ENCODE peak calls at places on chromosomes 4 and X, in five cellular contexts. R is fibroblast of pulmonary artery, T is bronchial epithelial cell, M is brain microvascular endothelial cell, K is fibroblast of lung. L is an unnamed sample.

GRCh38 chr4:101025755-101026154 is 321.6 kb downstream of the PPP3CA start:
- DNase-seq in T (no peak), R (no peak), M (no peak), K (no peak), L (no peak)

GRCh38 chr4:24105183-24106039 is 215.6 kb upstream of the PPARGC1A start:
- DNase-seq in T (peak), K (peak), M (peak), R (peak), L (peak)

GRCh38 chr4:147984065-147984777 is 252.3 kb downstream of the ARHGAP10 start:
- DNase-seq in T (peak), K (peak), M (peak), R (peak), L (no peak)

GRCh38 chr4:105835177-105835576 is 60.1 kb upstream of the NPNT start:
- DNase-seq in T (no peak), R (no peak), K (no peak), M (no peak), L (no peak)

GRCh38 chr4:99807666-99808065 is 9.0 kb upstream of the DAPP1 start:
- DNase-seq in M (no peak), K (no peak), T (no peak), R (no peak), L (no peak)

GRCh38 chrX:111181883-111182400 is 86.0 kb downstream of the PAK3 start:
- DNase-seq in K (no peak), R (no peak), M (no peak), T (no peak), L (no peak)

GRCh38 chr4:41670982-41671381 is 77.5 kb downstream of the PHOX2B start:
- DNase-seq in M (no peak), T (no peak), R (no peak), K (no peak), L (no peak)

GRCh38 chrX:84339507-84340364 is 151.7 kb upstream of the RPS6KA6 start:
- DNase-seq in T (peak), R (peak), K (peak), M (no peak), L (no peak)

GRCh38 chr4:108881190-108881589 is 118.3 kb upstream of the ETNPPL start:
- DNase-seq in R (peak), K (peak), T (peak), M (peak), L (peak)

GRCh38 chr4:110621328-110621812 is 1.5 kb downstream of the PITX2 start:
- DNase-seq in R (no peak), M (no peak), T (no peak), K (no peak), L (no peak)

GRCh38 chrX:153411988-153412574 is 809 bp downstream of the ZFP92 start:
- DNase-seq in K (no peak), M (no peak), T (peak), R (no peak), L (no peak)

GRCh38 chrX:397575-397974 is 10.9 kb upstream of the PPP2R3B start:
- DNase-seq in K (peak), R (peak), M (peak), T (no peak), L (peak)

GRCh38 chr4:10089346-10089745 is 27.3 kb downstream of the WDR1 start:
- DNase-seq in R (no peak), T (no peak), K (no peak), M (no peak), L (no peak)

GRCh38 chr4:96983830-96984229 is 1143.9 kb downstream of the PDHA2 start:
- DNase-seq in K (no peak), R (peak), T (no peak), M (peak), L (peak)

GRCh38 chr4:40185830-40186664 is 10.8 kb upstream of the RHOH start:
- DNase-seq in K (no peak), M (no peak), T (peak), R (no peak), L (no peak)

GRCh38 chrX:24259544-24260240 is 54.2 kb downstream of the SUPT20HL2 start:
- DNase-seq in T (peak), M (peak), R (peak), K (peak), L (peak)

GRCh38 chrX:14344172-14344940 is 185.0 kb upstream of the GLRA2 start:
- DNase-seq in M (no peak), R (no peak), T (peak), K (no peak), L (no peak)

GRCh38 chrX:55640854-55641253 is 17.7 kb downstream of the FOXR2 start:
- DNase-seq in R (no peak), T (no peak), M (no peak), K (no peak), L (no peak)

GRCh38 chr4:183118585-183118984 is 19.5 kb downstream of the WWC2 start:
- DNase-seq in M (peak), R (peak), T (peak), K (peak), L (peak)

GRCh38 chrX:96436105-96436504 is 248.5 kb upstream of the DIAPH2 start:
- DNase-seq in T (peak), M (peak), K (peak), R (peak), L (no peak)

GRCh38 chr4:48025005-48025404 is 8.4 kb downstream of the NIPAL1 start:
- DNase-seq in K (peak), M (peak), R (peak), T (peak), L (no peak)

GRCh38 chrX:30961805-30962204 is 72.8 kb upstream of the TAB3 start:
- DNase-seq in T (no peak), M (no peak), K (no peak), R (no peak), L (no peak)

GRCh38 chrX:34546366-34546765 is 110.7 kb downstream of the TMEM47 start:
- DNase-seq in R (peak), T (peak), K (no peak), M (no peak), L (no peak)

GRCh38 chr4:174423257-174423944 is 98.9 kb downstream of the HPGD start:
- DNase-seq in M (peak), T (peak), R (peak), K (peak), L (peak)

GRCh38 chr4:96383349-96383748 is 543.5 kb downstream of the PDHA2 start:
- DNase-seq in T (no peak), K (no peak), M (no peak), R (no peak), L (no peak)

GRCh38 chr4:169268951-169269781 is 1.6 kb downstream of the SH3RF1 start:
- DNase-seq in K (peak), R (peak), M (peak), T (peak), L (no peak)

GRCh38 chr4:185534850-185535761 is at the start of gene PDLIM3:
- DNase-seq in R (peak), T (no peak), K (no peak), M (peak), L (no peak)

GRCh38 chrX:149002320-149002719 is 501.9 kb downstream of the AFF2 start:
- DNase-seq in R (no peak), K (no peak), T (no peak), M (no peak), L (no peak)

GRCh38 chr4:145177906-145178538 is 2.4 kb downstream of the OTUD4 start:
- DNase-seq in R (peak), M (no peak), T (peak), K (peak), L (no peak)

GRCh38 chrX:70264784-70265183 is 3.4 kb upstream of the ARR3 start:
- DNase-seq in R (peak), T (no peak), M (no peak), K (peak), L (no peak)

GRCh38 chr4:113094802-113095201 is 45.3 kb downstream of the ANK2 start:
- DNase-seq in K (peak), M (no peak), T (peak), R (peak), L (peak)

GRCh38 chr4:5338511-5338910 is 287.2 kb downstream of the STK32B start:
- DNase-seq in M (no peak), R (no peak), K (no peak), T (no peak), L (no peak)

GRCh38 chrX:12950851-12951589 is 23.9 kb upstream of the TMSB4X start:
- DNase-seq in R (no peak), M (no peak), T (no peak), K (no peak), L (no peak)

GRCh38 chrX:131752493-131753198 is 208.8 kb downstream of the OR13H1 start:
- DNase-seq in R (no peak), T (no peak), K (no peak), M (peak), L (peak)

GRCh38 chr4:171203425-171203824 is 609.8 kb upstream of the GALNTL6 start:
- DNase-seq in K (no peak), T (peak), M (peak), R (no peak), L (peak)

GRCh38 chr4:7815562-7815961 is 124.1 kb downstream of the AFAP1 start:
- DNase-seq in R (peak), M (peak), T (peak), K (peak), L (no peak)
- TF ChIP-seq CTCF in R (no peak), M (peak), T (no peak), K (no peak), L (no peak)

DNA sequence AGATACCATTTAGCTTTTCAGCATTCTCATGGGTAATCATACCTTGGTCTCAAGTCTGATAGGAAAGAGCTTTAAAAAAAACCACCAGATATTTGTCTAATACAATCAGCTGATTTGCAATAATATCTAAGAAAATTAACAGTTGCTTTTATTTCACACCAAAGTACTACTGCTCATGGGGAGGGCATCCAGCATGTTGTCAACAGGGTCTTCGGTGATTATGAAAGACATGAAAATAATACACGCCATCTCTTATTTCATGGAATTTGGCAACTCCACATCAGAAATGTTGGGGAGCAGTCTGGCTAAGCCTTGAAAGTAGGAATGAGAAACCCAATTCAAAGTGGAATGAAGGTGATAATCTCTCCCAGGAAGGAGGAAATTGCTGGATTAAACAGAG is 3.0 kb downstream of the ASB5 start:
- DNase-seq in M (no peak), T (no peak), K (no peak), R (no peak), L (no peak)
- H3K4me3 ChIP-seq in M (no peak), T (no peak), K (no peak), R (no peak), L (no peak)

GRCh38 chrX:79592259-79592658 is 225.1 kb upstream of the ITM2A start:
- DNase-seq in R (no peak), M (no peak), T (no peak), K (no peak), L (no peak)
- TF ChIP-seq CTCF in R (no peak), M (no peak), T (no peak), K (no peak), L (no peak)

GRCh38 chrX:16883487-16883804 is 13.3 kb upstream of the RBBP7 start:
- DNase-seq in R (no peak), K (no peak), M (no peak), T (no peak), L (no peak)

GRCh38 chrX:16885628-16886027 is 15.5 kb upstream of the RBBP7 start:
- DNase-seq in T (no peak), K (no peak), M (no peak), R (no peak), L (no peak)

GRCh38 chrX:16882188-16882587 is 12.0 kb upstream of the RBBP7 start:
- DNase-seq in T (no peak), K (peak), R (peak), M (no peak), L (no peak)

GRCh38 chrX:16882702-16883486 is 12.7 kb upstream of the RBBP7 start:
- DNase-seq in M (peak), T (peak), K (peak), R (peak), L (peak)
- H3K4me3 ChIP-seq in M (peak), T (peak), K (peak), R (peak), L (peak)

L was measured in astrocyte of the cerebellum.